ENCODE peak calls at places on chromosomes 6 and 20, in four cellular contexts. One of them, this sample, is unnamed.

GRCh38 chr20:4512891-4513550 is 208.7 kb upstream of the PRND start:
- DNase-seq in nephron progenitor cell: no peak
- DNase-seq in activated CD4-positive, CD25-positive, alpha-beta regulatory T cell: no peak
- DNase-seq in effector memory CD4-positive, alpha-beta T cell: no peak
- DNase-seq in this sample: peak; percentile 91

GRCh38 chr20:4856022-4856755 is 134.5 kb downstream of the PRND start:
- DNase-seq in nephron progenitor cell: no peak
- DNase-seq in activated CD4-positive, CD25-positive, alpha-beta regulatory T cell: no peak
- DNase-seq in effector memory CD4-positive, alpha-beta T cell: no peak
- DNase-seq in this sample: no peak

GRCh38 chr20:14672066-14672465 is 334.7 kb upstream of the FLRT3 start:
- DNase-seq in nephron progenitor cell: no peak
- DNase-seq in activated CD4-positive, CD25-positive, alpha-beta regulatory T cell: no peak
- DNase-seq in effector memory CD4-positive, alpha-beta T cell: no peak
- DNase-seq in this sample: no peak

GRCh38 chr20:57381596-57382503 is 9.3 kb upstream of the RBM38 start:
- DNase-seq in nephron progenitor cell: peak; percentile 87
- DNase-seq in activated CD4-positive, CD25-positive, alpha-beta regulatory T cell: peak; percentile 67
- DNase-seq in effector memory CD4-positive, alpha-beta T cell: peak; percentile 68
- DNase-seq in this sample: no peak

GRCh38 chr6:5490495-5491069 is 229.3 kb downstream of the FARS2 start:
- DNase-seq in nephron progenitor cell: no peak
- DNase-seq in activated CD4-positive, CD25-positive, alpha-beta regulatory T cell: no peak
- DNase-seq in effector memory CD4-positive, alpha-beta T cell: no peak
- DNase-seq in this sample: no peak

GRCh38 chr6:169495601-169496000 is 206.2 kb downstream of the WDR27 start:
- DNase-seq in nephron progenitor cell: no peak
- DNase-seq in activated CD4-positive, CD25-positive, alpha-beta regulatory T cell: no peak
- DNase-seq in effector memory CD4-positive, alpha-beta T cell: no peak
- DNase-seq in this sample: no peak

GRCh38 chr6:157512081-157512682 is 131.2 kb downstream of the ZDHHC14 start:
- DNase-seq in nephron progenitor cell: no peak
- DNase-seq in activated CD4-positive, CD25-positive, alpha-beta regulatory T cell: no peak
- DNase-seq in effector memory CD4-positive, alpha-beta T cell: no peak
- DNase-seq in this sample: no peak

GRCh38 chr20:56606174-56606945 is 22.7 kb upstream of the TFAP2C start:
- DNase-seq in nephron progenitor cell: no peak
- DNase-seq in activated CD4-positive, CD25-positive, alpha-beta regulatory T cell: no peak
- DNase-seq in effector memory CD4-positive, alpha-beta T cell: no peak
- DNase-seq in this sample: peak; percentile 71

GRCh38 chr20:63546686-63547483 is 664 bp downstream of the SRMS start:
- DNase-seq in nephron progenitor cell: no peak
- DNase-seq in activated CD4-positive, CD25-positive, alpha-beta regulatory T cell: no peak
- DNase-seq in effector memory CD4-positive, alpha-beta T cell: no peak
- DNase-seq in this sample: no peak

GRCh38 chr20:33915726-33916331 is 77.9 kb upstream of the RALY start:
- DNase-seq in nephron progenitor cell: peak; percentile 20
- DNase-seq in activated CD4-positive, CD25-positive, alpha-beta regulatory T cell: peak; percentile 29
- DNase-seq in effector memory CD4-positive, alpha-beta T cell: peak; percentile 17
- DNase-seq in this sample: no peak

GRCh38 chr6:29797120-29797519 is 30.5 kb upstream of the HLA-G start:
- DNase-seq in nephron progenitor cell: no peak
- DNase-seq in activated CD4-positive, CD25-positive, alpha-beta regulatory T cell: no peak
- DNase-seq in effector memory CD4-positive, alpha-beta T cell: no peak
- DNase-seq in this sample: peak; percentile 96

GRCh38 chr20:24738981-24739633 is 210.0 kb upstream of the CST7 start:
- DNase-seq in nephron progenitor cell: no peak
- DNase-seq in activated CD4-positive, CD25-positive, alpha-beta regulatory T cell: no peak
- DNase-seq in effector memory CD4-positive, alpha-beta T cell: no peak
- DNase-seq in this sample: no peak

GRCh38 chr6:42359021-42359420 is 92.7 kb downstream of the TRERF1 start:
- DNase-seq in nephron progenitor cell: no peak
- DNase-seq in activated CD4-positive, CD25-positive, alpha-beta regulatory T cell: no peak
- DNase-seq in effector memory CD4-positive, alpha-beta T cell: no peak
- DNase-seq in this sample: no peak

GRCh38 chr20:22703843-22704242 is 119.5 kb upstream of the FOXA2 start:
- DNase-seq in nephron progenitor cell: no peak
- DNase-seq in activated CD4-positive, CD25-positive, alpha-beta regulatory T cell: no peak
- DNase-seq in effector memory CD4-positive, alpha-beta T cell: no peak
- DNase-seq in this sample: no peak

GRCh38 chr20:34362502-34363061 is 491 bp upstream of the ITCH start:
- DNase-seq in nephron progenitor cell: no peak
- DNase-seq in activated CD4-positive, CD25-positive, alpha-beta regulatory T cell: no peak
- DNase-seq in effector memory CD4-positive, alpha-beta T cell: no peak
- DNase-seq in this sample: no peak

GRCh38 chr6:33147807-33148666 is 44.2 kb downstream of the COL11A2 start:
- DNase-seq in nephron progenitor cell: no peak
- DNase-seq in activated CD4-positive, CD25-positive, alpha-beta regulatory T cell: no peak
- DNase-seq in effector memory CD4-positive, alpha-beta T cell: no peak
- DNase-seq in this sample: no peak

GRCh38 chr6:81889644-81890043 is 137.2 kb upstream of the TENT5A start:
- DNase-seq in nephron progenitor cell: no peak
- DNase-seq in activated CD4-positive, CD25-positive, alpha-beta regulatory T cell: no peak
- DNase-seq in effector memory CD4-positive, alpha-beta T cell: no peak
- DNase-seq in this sample: no peak

This sample was measured in foreskin keratinocyte.